ENCODE peak calls at places on chromosomes 11 and 22, in four cellular contexts. G is MM.1S, W is Calu3, N is GM12864. F is an unnamed sample.

GRCh38 chr11:8095831-8096522 is 15.0 kb downstream of the TUB start:
- DNase-seq in G (no peak), W (no peak), N (no peak), F (no peak)

GRCh38 chr11:18802381-18803257 is 11.0 kb upstream of the PTPN5 start:
- DNase-seq in G (peak), W (peak), N (peak), F (no peak)

GRCh38 chr11:124920870-124921609 is 2.0 kb downstream of the HEPN1 start:
- DNase-seq in G (no peak), W (no peak), N (no peak), F (no peak)

GRCh38 chr11:70364745-70365535 is 33.4 kb upstream of the CTTN start:
- DNase-seq in G (no peak), W (no peak), N (no peak), F (no peak)

GRCh38 chr22:46487318-46487717 is 50.1 kb downstream of the CELSR1 start:
- DNase-seq in G (no peak), W (no peak), N (no peak), F (no peak)

GRCh38 chr11:58444285-58444684 is 2.2 kb upstream of the OR5B12 start:
- DNase-seq in G (no peak), W (no peak), N (no peak), F (no peak)

GRCh38 chr11:30758946-30759501 is 172.9 kb upstream of the MPPED2 start:
- DNase-seq in G (no peak), W (no peak), N (no peak), F (no peak)

GRCh38 chr11:102495161-102496042 is 35.1 kb downstream of the MMP7 start:
- DNase-seq in G (peak), W (peak), N (peak), F (no peak)

GRCh38 chr11:134170909-134171281 is 52.9 kb downstream of the NCAPD3 start:
- DNase-seq in G (no peak), W (no peak), N (no peak), F (no peak)

GRCh38 chr11:92211576-92212167 is 12.9 kb upstream of the FAT3 start:
- DNase-seq in G (no peak), W (peak), N (no peak), F (no peak)

GRCh38 chr11:65036931-65037330 is 4.1 kb upstream of the SAC3D1 start:
- DNase-seq in G (no peak), W (no peak), N (no peak), F (no peak)

GRCh38 chr11:75150879-75151278 is at the start of gene SLCO2B1:
- DNase-seq in G (no peak), W (no peak), N (no peak), F (no peak)

GRCh38 chr22:37208401-37209139 is 3.7 kb downstream of the SSTR3 start:
- DNase-seq in G (no peak), W (no peak), N (no peak), F (no peak)

GRCh38 chr11:638616-639323 is 1.7 kb downstream of the DRD4 start:
- DNase-seq in G (no peak), W (no peak), N (no peak), F (no peak)

GRCh38 chr11:88411265-88411664 is 73.7 kb upstream of the CTSC start:
- DNase-seq in G (no peak), W (no peak), N (no peak), F (no peak)

GRCh38 chr11:12248330-12248729 is 129.0 kb upstream of the PARVA start:
- DNase-seq in G (no peak), W (peak), N (no peak), F (no peak)

GRCh38 chr11:68007498-68008380 is 2.4 kb upstream of the ALDH3B1 start:
- DNase-seq in G (no peak), W (no peak), N (no peak), F (no peak)

GRCh38 chr11:14617241-14618027 is 26.2 kb upstream of the PDE3B start:
- DNase-seq in G (no peak), W (no peak), N (no peak), F (no peak)

GRCh38 chr11:1939006-1939626 is 8.0 kb upstream of the MRPL23 start:
- DNase-seq in G (no peak), W (no peak), N (no peak), F (no peak)

GRCh38 chr11:13278620-13279486 is 1.3 kb downstream of the BMAL1 start:
- DNase-seq in G (peak), W (no peak), N (no peak), F (no peak)

GRCh38 chr22:49969751-49970527 is 9.4 kb downstream of the PIM3 start:
- DNase-seq in G (peak), W (no peak), N (no peak), F (no peak)

GRCh38 chr11:70495351-70496310 is 97.3 kb downstream of the CTTN start:
- DNase-seq in G (no peak), W (no peak), N (no peak), F (no peak)

GRCh38 chr11:23590909-23591308 is 730.6 kb upstream of the CCDC179 start:
- DNase-seq in G (no peak), W (no peak), N (no peak), F (no peak)

GRCh38 chr11:78040691-78041379 is 17.8 kb upstream of the KCTD14 start:
- DNase-seq in G (no peak), W (peak), N (no peak), F (no peak)

GRCh38 chr11:46290598-46291309 is 13.3 kb downstream of the CREB3L1 start:
- DNase-seq in G (no peak), W (peak), N (no peak), F (no peak)

GRCh38 chr22:49925525-49926128 is 7.2 kb downstream of the CRELD2 start:
- DNase-seq in G (peak), W (no peak), N (no peak), F (no peak)

GRCh38 chr11:78038697-78039313 is 15.7 kb upstream of the KCTD14 start:
- DNase-seq in G (no peak), W (peak), N (no peak), F (no peak)

GRCh38 chr11:118238947-118239346 is 13.2 kb downstream of the MPZL3 start:
- DNase-seq in G (no peak), W (no peak), N (no peak), F (no peak)

GRCh38 chr11:2100361-2101170 is 38.6 kb downstream of the IGF2 start:
- DNase-seq in G (no peak), W (no peak), N (no peak), F (no peak)

GRCh38 chr11:126716456-126717083 is 284.0 kb downstream of the KIRREL3 start:
- DNase-seq in G (peak), W (peak), N (no peak), F (no peak)

GRCh38 chr11:96215094-96215782 is 127.8 kb downstream of the MAML2 start:
- DNase-seq in G (peak), W (no peak), N (no peak), F (no peak)

GRCh38 chr11:29448246-29448877 is 568.5 kb downstream of the KCNA4 start:
- DNase-seq in G (no peak), W (no peak), N (no peak), F (no peak)

GRCh38 chr11:127037001-127037400 is 36.4 kb upstream of the KIRREL3 start:
- DNase-seq in G (no peak), W (no peak), N (no peak), F (no peak)

GRCh38 chr11:102347526-102348331 is 715 bp downstream of the BIRC2 start:
- DNase-seq in G (peak), W (peak), N (no peak), F (no peak)

GRCh38 chr11:1923201-1923956 is 3.9 kb downstream of the TNNT3 start:
- DNase-seq in G (no peak), W (no peak), N (no peak), F (no peak)

GRCh38 chr11:114163231-114163631 is 103.7 kb downstream of the ZBTB16 start:
- DNase-seq in G (no peak), W (no peak), N (no peak), F (no peak)

GRCh38 chr11:31798057-31799035 is 12.8 kb downstream of the PAX6 start:
- DNase-seq in G (no peak), W (no peak), N (no peak), F (no peak)
- TF ChIP-seq CTCF in G (no peak), W (no peak), N (peak), F (no peak)

GRCh38 chr22:32583074-32583677 is 108.6 kb downstream of the FBXO7 start:
- DNase-seq in G (no peak), W (peak), N (no peak), F (no peak)
- TF ChIP-seq CTCF in G (no peak), W (peak), N (no peak), F (no peak)

GRCh38 chr11:110249066-110249465 is 47.3 kb downstream of the RDX start:
- DNase-seq in G (no peak), W (no peak), N (no peak), F (no peak)
- TF ChIP-seq CTCF in G (no peak), W (no peak), N (peak), F (peak)

GRCh38 chr22:39984750-39985149 is 10.0 kb upstream of the FAM83F start:
- DNase-seq in G (no peak), W (no peak), N (no peak), F (no peak)

GRCh38 chr22:39985383-39986045 is 9.2 kb upstream of the FAM83F start:
- DNase-seq in G (no peak), W (no peak), N (no peak), F (no peak)

GRCh38 chr22:39980635-39981034 is 14.1 kb upstream of the FAM83F start:
- DNase-seq in G (no peak), W (no peak), N (no peak), F (no peak)

GRCh38 chr22:39984006-39984405 is 10.7 kb upstream of the FAM83F start:
- DNase-seq in G (no peak), W (no peak), N (no peak), F (no peak)

DNA sequence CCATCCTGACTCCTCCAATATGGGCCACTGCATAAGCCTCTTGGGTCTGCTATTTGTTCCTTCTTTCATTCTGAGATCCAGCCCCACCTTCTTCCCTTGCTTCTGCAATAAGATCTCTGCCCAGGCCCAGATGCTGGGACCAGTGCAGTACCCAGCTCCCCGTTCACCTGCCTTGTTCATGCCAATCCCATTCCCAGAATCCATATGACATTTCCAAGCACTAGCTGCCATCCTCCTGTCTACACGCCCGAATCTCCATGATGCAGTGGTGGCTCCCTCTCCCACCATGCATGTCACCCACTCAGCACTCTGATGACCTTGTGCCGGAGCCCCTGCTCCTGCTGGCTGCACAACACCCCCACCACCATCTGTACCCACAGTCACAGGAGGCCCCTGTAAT is 11.4 kb upstream of the FAM83F start:
- DNase-seq in G (no peak), W (no peak), N (no peak), F (no peak)
- TF ChIP-seq CTCF in G (no peak), W (no peak), N (no peak), F (no peak)

GRCh38 chr11:60915250-60915914 is 1.4 kb downstream of the TMEM109 start:
- DNase-seq in G (peak), W (peak), N (peak), F (no peak)
- TF ChIP-seq CTCF in G (peak), W (no peak), N (peak), F (peak)

GRCh38 chr11:128776088-128776433 is 82.2 kb downstream of the FLI1 start:
- DNase-seq in G (no peak), W (no peak), N (no peak), F (no peak)

GRCh38 chr11:128777369-128778011 is 83.6 kb downstream of the FLI1 start:
- DNase-seq in G (no peak), W (no peak), N (no peak), F (no peak)

GRCh38 chr11:128775513-128775912 is 81.6 kb downstream of the FLI1 start:
- DNase-seq in G (no peak), W (no peak), N (no peak), F (no peak)

GRCh38 chr11:128776434-128777284 is 82.8 kb downstream of the FLI1 start:
- DNase-seq in G (peak), W (peak), N (peak), F (no peak)

GRCh38 chr11:128779036-128779435 is 85.2 kb downstream of the FLI1 start:
- DNase-seq in G (no peak), W (no peak), N (no peak), F (no peak)
- TF ChIP-seq CTCF in G (no peak), W (no peak), N (no peak), F (no peak)

GRCh38 chr11:132997396-132997795 is 534.9 kb downstream of the OPCML start:
- DNase-seq in G (no peak), W (no peak), N (no peak), F (no peak)

GRCh38 chr11:132988381-132988780 is 543.9 kb downstream of the OPCML start:
- DNase-seq in G (no peak), W (no peak), N (no peak), F (no peak)

GRCh38 chr11:132987936-132988335 is 544.4 kb downstream of the OPCML start:
- DNase-seq in G (no peak), W (no peak), N (no peak), F (no peak)

GRCh38 chr11:132994038-132994502 is 538.2 kb downstream of the OPCML start:
- DNase-seq in G (no peak), W (no peak), N (no peak), F (no peak)

GRCh38 chr11:132992838-132993680 is 539.2 kb downstream of the OPCML start:
- DNase-seq in G (no peak), W (no peak), N (no peak), F (no peak)
- TF ChIP-seq CTCF in G (no peak), W (no peak), N (no peak), F (no peak)

GRCh38 chr22:30260276-30260675 is 6.4 kb downstream of the OSM start:
- DNase-seq in G (no peak), W (no peak), N (no peak), F (no peak)

GRCh38 chr22:30260682-30261081 is 6.0 kb downstream of the OSM start:
- DNase-seq in G (no peak), W (no peak), N (no peak), F (no peak)

GRCh38 chr22:30262917-30263741 is 3.5 kb downstream of the OSM start:
- DNase-seq in G (peak), W (peak), N (no peak), F (no peak)

GRCh38 chr22:30262112-30262511 is 4.5 kb downstream of the OSM start:
- DNase-seq in G (no peak), W (no peak), N (no peak), F (no peak)

DNA sequence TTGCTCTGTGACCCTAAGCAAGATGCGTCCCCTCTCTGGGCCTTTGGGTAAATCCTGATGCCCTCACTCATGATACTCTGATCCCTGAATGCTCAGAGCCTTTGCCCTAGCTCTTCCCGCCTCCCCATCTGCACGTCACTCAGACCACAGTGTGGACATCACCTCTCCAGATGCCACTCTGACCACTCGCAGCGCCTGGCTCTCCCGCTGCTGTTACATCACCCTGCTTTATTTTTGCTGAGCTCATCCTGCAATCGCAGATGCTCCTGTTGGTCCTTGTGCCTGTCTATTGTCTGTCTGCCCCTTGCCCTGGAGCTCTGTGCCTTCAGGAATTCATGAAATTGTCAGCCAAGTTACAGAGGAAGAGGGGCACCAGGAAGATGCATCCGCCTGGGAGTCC is 5.5 kb downstream of the OSM start:
- DNase-seq in G (no peak), W (no peak), N (no peak), F (no peak)
- TF ChIP-seq CTCF in G (no peak), W (no peak), N (no peak), F (no peak)

GRCh38 chr11:117223741-117224685 is 7.9 kb downstream of the PCSK7 start:
- DNase-seq in G (no peak), W (no peak), N (no peak), F (no peak)

GRCh38 chr11:117225553-117226170 is 6.2 kb downstream of the PCSK7 start:
- DNase-seq in G (no peak), W (no peak), N (no peak), F (no peak)

GRCh38 chr11:117221775-117222517 is 9.9 kb downstream of the PCSK7 start:
- DNase-seq in G (no peak), W (no peak), N (no peak), F (no peak)

GRCh38 chr11:117220999-117221774 is 10.7 kb downstream of the PCSK7 start:
- DNase-seq in G (no peak), W (no peak), N (no peak), F (no peak)

GRCh38 chr11:117222991-117223740 is 8.7 kb downstream of the PCSK7 start:
- DNase-seq in G (no peak), W (no peak), N (no peak), F (no peak)
- TF ChIP-seq CTCF in G (no peak), W (no peak), N (no peak), F (no peak)